ENCODE peak calls at places on chromosome 3, in ten cellular contexts. One of them, this sample, is unnamed.

GRCh38 chr3:48617559-48617958 is 4.0 kb downstream of the TMEM89 start:
- DNase-seq in NCI-H2081: no peak
- DNase-seq in left lung: peak
- DNase-seq in nucleus accumbens: no peak
- DNase-seq in AG04450: no peak
- DNase-seq in pons: no peak
- DNase-seq in iris pigment epithelial cell: no peak
- DNase-seq in HEK293T: no peak
- DNase-seq in heart right ventricle: no peak
- DNase-seq in HT1080: no peak
- DNase-seq in this sample: no peak

GRCh38 chr3:167120828-167121227 is 259.3 kb downstream of the ZBBX start:
- DNase-seq in AG04450: no peak
- DNase-seq in left lung: no peak
- DNase-seq in pons: no peak
- DNase-seq in iris pigment epithelial cell: no peak
- DNase-seq in nucleus accumbens: no peak
- DNase-seq in HEK293T: no peak
- DNase-seq in HT1080: no peak
- DNase-seq in NCI-H2081: no peak
- DNase-seq in heart right ventricle: no peak
- DNase-seq in this sample: no peak

GRCh38 chr3:157182879-157183278 is 22.9 kb upstream of the CCNL1 start:
- DNase-seq in left lung: no peak
- DNase-seq in heart right ventricle: no peak
- DNase-seq in HEK293T: no peak
- DNase-seq in nucleus accumbens: no peak
- DNase-seq in AG04450: no peak
- DNase-seq in iris pigment epithelial cell: peak
- DNase-seq in HT1080: no peak
- DNase-seq in pons: no peak
- DNase-seq in NCI-H2081: no peak
- DNase-seq in this sample: no peak

GRCh38 chr3:194537732-194538247 is 51.0 kb upstream of the ATP13A3 start:
- DNase-seq in AG04450: no peak
- DNase-seq in nucleus accumbens: no peak
- DNase-seq in iris pigment epithelial cell: peak
- DNase-seq in left lung: no peak
- DNase-seq in NCI-H2081: peak
- DNase-seq in heart right ventricle: no peak
- DNase-seq in HEK293T: no peak
- DNase-seq in HT1080: peak
- DNase-seq in pons: no peak
- DNase-seq in this sample: no peak

GRCh38 chr3:123642182-123642956 is 57.5 kb upstream of the HACD2 start:
- DNase-seq in left lung: no peak
- DNase-seq in iris pigment epithelial cell: peak
- DNase-seq in nucleus accumbens: no peak
- DNase-seq in heart right ventricle: peak
- DNase-seq in AG04450: peak
- DNase-seq in NCI-H2081: peak
- DNase-seq in HEK293T: peak
- DNase-seq in HT1080: peak
- DNase-seq in pons: peak
- DNase-seq in this sample: no peak

GRCh38 chr3:51389423-51390183 is 1.5 kb upstream of the RBM15B start:
- DNase-seq in HT1080: peak
- DNase-seq in HEK293T: peak
- DNase-seq in left lung: peak
- DNase-seq in pons: peak
- DNase-seq in heart right ventricle: peak
- DNase-seq in AG04450: no peak
- DNase-seq in NCI-H2081: peak
- DNase-seq in nucleus accumbens: no peak
- DNase-seq in iris pigment epithelial cell: peak
- DNase-seq in this sample: peak

GRCh38 chr3:167728176-167728575 is 6.5 kb downstream of the PDCD10 start:
- DNase-seq in HT1080: peak
- DNase-seq in AG04450: peak
- DNase-seq in nucleus accumbens: no peak
- DNase-seq in heart right ventricle: no peak
- DNase-seq in left lung: no peak
- DNase-seq in pons: no peak
- DNase-seq in HEK293T: no peak
- DNase-seq in iris pigment epithelial cell: peak
- DNase-seq in NCI-H2081: no peak
- DNase-seq in this sample: no peak

GRCh38 chr3:78283994-78284393 is 1244.1 kb downstream of the ROBO2 start:
- DNase-seq in HT1080: no peak
- DNase-seq in heart right ventricle: no peak
- DNase-seq in nucleus accumbens: no peak
- DNase-seq in pons: no peak
- DNase-seq in HEK293T: no peak
- DNase-seq in left lung: no peak
- DNase-seq in iris pigment epithelial cell: no peak
- DNase-seq in NCI-H2081: no peak
- DNase-seq in AG04450: no peak
- DNase-seq in this sample: no peak

GRCh38 chr3:19946291-19946831 is 536 bp upstream of the RAB5A start:
- DNase-seq in nucleus accumbens: no peak
- DNase-seq in HEK293T: no peak
- DNase-seq in left lung: no peak
- DNase-seq in heart right ventricle: no peak
- DNase-seq in HT1080: no peak
- DNase-seq in iris pigment epithelial cell: no peak
- DNase-seq in AG04450: no peak
- DNase-seq in pons: no peak
- DNase-seq in NCI-H2081: peak
- DNase-seq in this sample: peak

GRCh38 chr3:144272715-144273114 is 301.1 kb downstream of the DIPK2A start:
- DNase-seq in iris pigment epithelial cell: no peak
- DNase-seq in pons: no peak
- DNase-seq in NCI-H2081: peak
- DNase-seq in HT1080: no peak
- DNase-seq in nucleus accumbens: no peak
- DNase-seq in heart right ventricle: no peak
- DNase-seq in AG04450: no peak
- DNase-seq in left lung: no peak
- DNase-seq in HEK293T: no peak
- DNase-seq in this sample: peak

GRCh38 chr3:176568189-176568588 is 629.1 kb downstream of the TBL1XR1 start:
- DNase-seq in AG04450: no peak
- DNase-seq in pons: no peak
- DNase-seq in iris pigment epithelial cell: no peak
- DNase-seq in NCI-H2081: no peak
- DNase-seq in heart right ventricle: no peak
- DNase-seq in HEK293T: no peak
- DNase-seq in left lung: no peak
- DNase-seq in nucleus accumbens: no peak
- DNase-seq in HT1080: no peak
- DNase-seq in this sample: no peak

GRCh38 chr3:101676765-101677435 is at the start of gene ZBTB11:
- DNase-seq in nucleus accumbens: no peak
- DNase-seq in AG04450: peak
- DNase-seq in left lung: peak
- DNase-seq in HEK293T: peak
- DNase-seq in heart right ventricle: peak
- DNase-seq in iris pigment epithelial cell: peak
- DNase-seq in NCI-H2081: no peak
- DNase-seq in HT1080: peak
- DNase-seq in pons: peak
- DNase-seq in this sample: no peak

GRCh38 chr3:122743581-122744120 is 50.0 kb downstream of the HSPBAP1 start:
- DNase-seq in pons: no peak
- DNase-seq in left lung: no peak
- DNase-seq in HEK293T: no peak
- DNase-seq in AG04450: no peak
- DNase-seq in HT1080: no peak
- DNase-seq in nucleus accumbens: no peak
- DNase-seq in NCI-H2081: no peak
- DNase-seq in heart right ventricle: no peak
- DNase-seq in iris pigment epithelial cell: no peak
- DNase-seq in this sample: no peak

GRCh38 chr3:107574650-107575049 is 51.9 kb downstream of the BBX start:
- DNase-seq in NCI-H2081: peak
- DNase-seq in HEK293T: peak
- DNase-seq in nucleus accumbens: no peak
- DNase-seq in left lung: no peak
- DNase-seq in iris pigment epithelial cell: peak
- DNase-seq in HT1080: peak
- DNase-seq in heart right ventricle: peak
- DNase-seq in pons: peak
- DNase-seq in AG04450: peak
- DNase-seq in this sample: no peak

GRCh38 chr3:163218336-163218735 is 1721.7 kb downstream of the OTOL1 start:
- DNase-seq in NCI-H2081: no peak
- DNase-seq in HT1080: no peak
- DNase-seq in HEK293T: no peak
- DNase-seq in heart right ventricle: no peak
- DNase-seq in left lung: no peak
- DNase-seq in pons: no peak
- DNase-seq in nucleus accumbens: no peak
- DNase-seq in AG04450: no peak
- DNase-seq in iris pigment epithelial cell: no peak
- DNase-seq in this sample: no peak

GRCh38 chr3:19147905-19148767 is at the start of gene KCNH8:
- DNase-seq in AG04450: no peak
- DNase-seq in iris pigment epithelial cell: no peak
- DNase-seq in nucleus accumbens: peak
- DNase-seq in NCI-H2081: peak
- DNase-seq in HT1080: no peak
- DNase-seq in pons: peak
- DNase-seq in HEK293T: peak
- DNase-seq in heart right ventricle: peak
- DNase-seq in left lung: peak
- DNase-seq in this sample: peak

This sample was measured in NCI-H345.